ENCODE peak calls at places on chromosomes 11 and 22, in seven cellular contexts. D is sigmoid colon; L is SK-N-MC; J is naive thymus-derived CD4-positive, alpha-beta T cell; A is esophagus muscularis mucosa; H is A549; Z is thoracic aorta. O is an unnamed sample. For H3K9me3, the result is how much of the 10 kb centered on the place peaks cover.

GRCh38 chr22:29723766-29724165 is 4.0 kb downstream of the CABP7 start:
- DNase-seq in D (no peak), A (no peak), J (no peak), L (no peak), H (no peak), Z (no peak), O (no peak)

GRCh38 chr11:94652735-94653284 is 85.6 kb downstream of the PIWIL4 start:
- DNase-seq in D (no peak), L (no peak), J (no peak), Z (no peak), A (peak), H (no peak), O (no peak)

GRCh38 chr22:40533712-40534378 is 102.7 kb downstream of the MRTFA start:
- DNase-seq in D (no peak), J (no peak), L (peak), Z (no peak), A (no peak), H (peak), O (peak)

GRCh38 chr11:2375964-2376551 is 1.1 kb upstream of the CD81 start:
- DNase-seq in L (no peak), D (no peak), H (no peak), Z (no peak), A (no peak), J (no peak), O (no peak)

GRCh38 chr11:23252426-23252825 is 392.2 kb upstream of the CCDC179 start:
- DNase-seq in H (no peak), D (no peak), A (no peak), J (no peak), L (no peak), Z (no peak), O (no peak)

GRCh38 chr22:49970528-49971231 is 10.1 kb downstream of the PIM3 start:
- DNase-seq in H (peak), L (no peak), Z (peak), A (peak), J (peak), D (peak), O (peak)

GRCh38 chr11:49995559-49995958 is 13.2 kb upstream of the OR4C12 start:
- DNase-seq in L (peak), Z (no peak), D (no peak), J (no peak), H (no peak), A (no peak), O (no peak)

GRCh38 chr11:83256602-83257340 is 29.4 kb downstream of the CCDC90B start:
- DNase-seq in H (no peak), J (no peak), D (no peak), A (no peak), Z (no peak), L (no peak), O (no peak)

GRCh38 chr11:68841718-68842426 is at the start of gene CPT1A:
- DNase-seq in D (peak), J (peak), A (no peak), L (no peak), H (peak), Z (no peak), O (peak)

GRCh38 chr22:35315141-35315854 is 15.6 kb downstream of the TOM1 start:
- DNase-seq in J (no peak), Z (no peak), L (no peak), D (peak), H (no peak), A (no peak), O (no peak)

GRCh38 chr11:108754901-108755625 is 90.2 kb downstream of the DDX10 start:
- DNase-seq in L (no peak), Z (no peak), D (peak), H (no peak), J (no peak), A (no peak), O (no peak)

GRCh38 chr11:2988361-2988762 is 3.8 kb downstream of the NAP1L4 start:
- DNase-seq in H (no peak), D (no peak), A (no peak), L (no peak), Z (no peak), J (no peak), O (no peak)

GRCh38 chr11:14835491-14836105 is 56.4 kb downstream of the CYP2R1 start:
- DNase-seq in L (no peak), Z (no peak), D (no peak), A (no peak), J (no peak), H (no peak), O (no peak)

GRCh38 chr22:22884888-22885840 is 2.5 kb upstream of the IGLL5 start:
- DNase-seq in H (no peak), A (no peak), J (no peak), D (no peak), Z (no peak), L (no peak), O (no peak)

GRCh38 chr11:11668781-11669180 is 47.0 kb upstream of the GALNT18 start:
- DNase-seq in J (no peak), H (no peak), D (no peak), Z (no peak), L (no peak), A (no peak), O (no peak)

GRCh38 chr22:43289976-43290663 is 53.1 kb downstream of the SCUBE1 start:
- DNase-seq in J (no peak), D (peak), Z (no peak), L (no peak), A (no peak), H (no peak), O (no peak)

GRCh38 chr11:32891657-32892354 is 805 bp upstream of the QSER1 start:
- DNase-seq in H (peak), A (no peak), J (no peak), Z (no peak), D (no peak), L (peak), O (no peak)

GRCh38 chr22:31952459-31952858 is 8.1 kb downstream of the YWHAH start:
- DNase-seq in L (no peak), A (no peak), D (no peak), H (peak), Z (no peak), J (no peak), O (no peak)

DNA sequence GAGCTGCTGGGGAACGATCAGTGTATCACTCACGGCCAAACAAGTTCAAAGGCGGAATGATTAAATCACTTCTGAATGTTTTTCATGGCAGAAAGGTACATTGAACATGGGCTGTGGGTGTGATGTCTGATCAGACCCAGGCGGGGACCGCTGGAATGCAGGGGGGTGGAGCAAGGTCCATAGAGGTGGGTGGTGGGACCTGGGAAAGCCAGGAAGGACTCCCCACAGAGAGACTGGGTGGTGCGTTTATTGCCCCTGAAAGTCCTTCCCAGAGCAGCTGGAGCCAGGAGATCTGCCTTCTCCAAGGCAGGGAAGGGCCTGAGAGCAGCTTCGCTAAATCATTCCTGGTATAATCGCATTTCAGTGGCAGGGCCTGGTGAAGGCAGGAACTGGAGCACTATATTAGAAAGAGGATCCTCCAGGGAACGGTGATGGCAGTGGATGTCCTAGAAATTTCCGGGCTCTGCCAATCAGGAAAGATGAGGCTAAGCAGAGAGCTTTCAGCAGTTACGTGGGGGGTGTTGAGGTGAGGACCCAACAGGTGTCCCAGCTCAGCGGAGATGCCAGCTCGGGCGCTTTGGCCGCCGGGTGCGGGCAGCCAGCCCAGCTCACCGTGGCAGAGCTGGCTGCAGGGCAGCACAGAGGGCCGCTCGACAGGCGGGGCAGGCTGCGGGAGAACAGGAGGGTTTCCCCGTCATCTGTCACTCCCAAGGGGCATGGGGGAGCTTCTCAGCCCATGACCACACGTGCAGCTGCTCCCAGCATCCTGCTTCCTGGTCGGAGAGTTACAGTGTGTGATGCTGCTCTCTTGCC is 271.7 kb downstream of the CTTN start:
- DNase-seq in D (no peak), H (no peak), L (no peak), J (no peak), Z (no peak), A (no peak), O (no peak)
- H3K9me3 ChIP-seq in D (under half), H (under half), L (under half), J (under half), Z (under half), A (under half), O (under half)

GRCh38 chr22:16987822-16988221 is 20.2 kb downstream of the GAB4 start:
- DNase-seq in D (no peak), A (no peak), H (no peak), Z (no peak), L (no peak), J (no peak), O (no peak)
- H3K9me3 ChIP-seq in D (under half), A (under half), H (under half), Z (under half), L (under half), J (under half), O (under half)

DNA sequence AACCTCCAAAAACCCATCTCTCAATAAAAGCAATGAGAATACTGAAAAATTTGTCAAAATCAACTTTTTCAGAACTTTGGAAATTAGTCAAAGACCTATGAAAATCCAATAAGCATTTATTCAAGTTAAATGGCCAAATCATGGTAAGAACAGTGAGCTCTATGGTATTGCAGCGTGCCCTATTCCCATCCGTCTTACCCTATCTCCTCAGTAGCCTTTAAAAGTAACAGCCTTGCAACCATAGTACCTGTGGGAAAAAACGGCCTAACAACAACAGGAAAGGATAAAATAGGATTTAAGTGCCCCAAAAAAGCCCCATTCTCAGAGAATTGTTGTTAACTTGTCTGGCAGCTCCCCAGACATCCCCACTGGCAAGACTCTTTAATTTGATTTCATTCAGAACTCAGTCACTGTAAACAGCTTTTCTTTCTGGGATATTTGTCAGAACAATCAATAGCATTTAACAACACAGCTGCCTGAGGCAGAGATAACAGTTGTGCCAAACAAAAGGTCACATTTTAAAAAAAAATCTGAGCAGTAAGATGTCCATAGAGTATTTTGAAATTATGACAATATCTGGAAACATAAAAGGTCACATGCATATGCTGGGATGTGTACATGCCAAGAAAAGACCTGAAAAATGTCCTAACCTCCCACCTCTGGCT is 18.8 kb upstream of the MS4A8 start:
- DNase-seq in A (no peak), J (no peak), D (no peak), L (no peak), Z (no peak), H (no peak), O (no peak)
- H3K9me3 ChIP-seq in A (under half), J (under half), D (under half), L (under half), Z (under half), H (under half), O (under half)

GRCh38 chr22:45491841-45492240 is 10.8 kb upstream of the FBLN1 start:
- DNase-seq in L (no peak), H (no peak), Z (no peak), D (no peak), J (no peak), A (no peak), O (no peak)
- H3K9me3 ChIP-seq in L (under half), H (under half), Z (under half), D (under half), J (under half), A (under half), O (under half)

DNA sequence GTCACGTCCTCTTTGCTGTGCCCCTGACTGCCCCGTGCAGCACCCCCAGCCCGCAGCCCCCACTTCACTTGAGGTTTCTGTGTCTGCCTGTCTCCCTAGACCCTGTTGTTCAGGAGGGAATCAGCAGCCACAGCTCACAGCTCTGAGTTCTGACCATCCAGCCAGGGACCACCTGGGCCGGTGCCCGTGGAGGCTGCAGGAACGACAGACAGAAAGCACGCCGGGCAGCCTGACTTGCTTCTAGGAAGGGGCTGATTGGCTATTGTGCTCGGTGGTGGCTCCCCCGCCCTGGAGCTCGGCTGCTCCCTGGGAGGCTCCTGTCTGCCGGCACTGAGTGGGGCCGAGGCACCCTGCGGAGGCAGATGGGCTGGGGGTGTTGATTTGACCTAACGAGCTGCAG is 855.7 kb downstream of the TBC1D22A start:
- DNase-seq in L (no peak), J (no peak), H (no peak), D (peak), Z (no peak), A (no peak), O (no peak)
- H3K9me3 ChIP-seq in L (under half), J (under half), H (under half), D (under half), Z (under half), A (under half), O (under half)

GRCh38 chr22:47198801-47199251 is 436.4 kb downstream of the TBC1D22A start:
- DNase-seq in J (no peak), L (no peak), A (no peak), D (peak), H (no peak), Z (no peak), O (no peak)
- H3K9me3 ChIP-seq in J (under half), L (under half), A (under half), D (under half), H (under half), Z (under half), O (under half)

O was measured in T-helper 17 cell.